ENCODE peak calls at places on chromosomes 11 and 22, in four cellular contexts. One of them, this sample, is unnamed. For H3K36me3, the result is how much of the 10 kb centered on the place peaks cover.

GRCh38 chr11:86508604-86509471 is 134.2 kb downstream of the CCDC81 start:
- DNase-seq in left lung: no peak
- DNase-seq in lower lobe of right lung: no peak
- DNase-seq in OCI-LY7: no peak
- DNase-seq in this sample: no peak

GRCh38 chr22:19607198-19608113 is 83.2 kb upstream of the CLDN5 start:
- DNase-seq in left lung: no peak
- DNase-seq in lower lobe of right lung: no peak
- DNase-seq in OCI-LY7: peak
- DNase-seq in this sample: peak

GRCh38 chr11:47154738-47155570 is 21.7 kb downstream of the ARFGAP2 start:
- DNase-seq in left lung: no peak
- DNase-seq in lower lobe of right lung: no peak
- DNase-seq in OCI-LY7: peak
- DNase-seq in this sample: no peak

GRCh38 chr11:105344938-105345337 is 205.4 kb upstream of the CARD18 start:
- DNase-seq in left lung: no peak
- DNase-seq in lower lobe of right lung: no peak
- DNase-seq in OCI-LY7: no peak
- DNase-seq in this sample: no peak

GRCh38 chr11:115349427-115349826 is 154.8 kb downstream of the CADM1 start:
- DNase-seq in left lung: no peak
- DNase-seq in lower lobe of right lung: no peak
- DNase-seq in OCI-LY7: no peak
- DNase-seq in this sample: no peak

GRCh38 chr11:57131080-57131790 is 50.5 kb upstream of the LRRC55 start:
- DNase-seq in left lung: no peak
- DNase-seq in lower lobe of right lung: no peak
- DNase-seq in OCI-LY7: no peak
- DNase-seq in this sample: no peak

GRCh38 chr11:45933131-45933821 is 10.8 kb downstream of the LARGE2 start:
- DNase-seq in left lung: peak
- DNase-seq in lower lobe of right lung: no peak
- DNase-seq in OCI-LY7: peak
- DNase-seq in this sample: peak

GRCh38 chr11:35641206-35641885 is 21.2 kb upstream of the TRIM44 start:
- DNase-seq in left lung: no peak
- DNase-seq in lower lobe of right lung: no peak
- DNase-seq in OCI-LY7: no peak
- DNase-seq in this sample: no peak

GRCh38 chr11:12717851-12718291 is 43.6 kb downstream of the TEAD1 start:
- DNase-seq in left lung: no peak
- DNase-seq in lower lobe of right lung: no peak
- DNase-seq in OCI-LY7: peak
- DNase-seq in this sample: no peak

GRCh38 chr11:80083561-80083960 is 642.7 kb upstream of the TENM4 start:
- DNase-seq in left lung: no peak
- DNase-seq in lower lobe of right lung: no peak
- DNase-seq in OCI-LY7: no peak
- DNase-seq in this sample: no peak

GRCh38 chr11:129861702-129862107 is 33.7 kb downstream of the NFRKB start:
- DNase-seq in left lung: no peak
- DNase-seq in lower lobe of right lung: peak
- DNase-seq in OCI-LY7: no peak
- DNase-seq in this sample: peak

GRCh38 chr11:69240332-69241074 is 53.5 kb upstream of the MYEOV start:
- DNase-seq in left lung: no peak
- DNase-seq in lower lobe of right lung: no peak
- DNase-seq in OCI-LY7: no peak
- DNase-seq in this sample: no peak

GRCh38 chr22:16932577-16932976 is 75.4 kb downstream of the GAB4 start:
- DNase-seq in left lung: no peak
- DNase-seq in lower lobe of right lung: no peak
- DNase-seq in OCI-LY7: no peak
- DNase-seq in this sample: no peak

GRCh38 chr11:46367244-46367915 is 14.1 kb upstream of the MDK start:
- DNase-seq in left lung: peak
- DNase-seq in lower lobe of right lung: peak
- DNase-seq in OCI-LY7: peak
- DNase-seq in this sample: peak

GRCh38 chr22:39907035-39907434 is 6.2 kb downstream of the GRAP2 start:
- DNase-seq in left lung: no peak
- DNase-seq in lower lobe of right lung: no peak
- DNase-seq in OCI-LY7: no peak
- DNase-seq in this sample: no peak

GRCh38 chr11:116461789-116462188 is 311.0 kb downstream of the BUD13 start:
- DNase-seq in left lung: no peak
- DNase-seq in lower lobe of right lung: no peak
- DNase-seq in OCI-LY7: no peak
- DNase-seq in this sample: no peak

GRCh38 chr11:115238086-115238485 is 266.1 kb downstream of the CADM1 start:
- DNase-seq in left lung: no peak
- DNase-seq in lower lobe of right lung: no peak
- DNase-seq in OCI-LY7: no peak
- DNase-seq in this sample: no peak

GRCh38 chr11:117300301-117300700 is 9.2 kb downstream of the BACE1-AS start:
- DNase-seq in left lung: no peak
- DNase-seq in lower lobe of right lung: no peak
- DNase-seq in OCI-LY7: no peak
- DNase-seq in this sample: peak

GRCh38 chr11:130890039-130890745 is 26.1 kb downstream of the SNX19 start:
- DNase-seq in left lung: no peak
- DNase-seq in lower lobe of right lung: no peak
- DNase-seq in OCI-LY7: no peak
- DNase-seq in this sample: no peak

GRCh38 chr11:130891326-130891725 is 25.0 kb downstream of the SNX19 start:
- DNase-seq in left lung: no peak
- DNase-seq in lower lobe of right lung: no peak
- DNase-seq in OCI-LY7: no peak
- DNase-seq in this sample: no peak

GRCh38 chr11:130886704-130887103 is 29.6 kb downstream of the SNX19 start:
- DNase-seq in left lung: no peak
- DNase-seq in lower lobe of right lung: no peak
- DNase-seq in OCI-LY7: no peak
- DNase-seq in this sample: no peak

GRCh38 chr11:130892847-130893246 is 23.4 kb downstream of the SNX19 start:
- DNase-seq in left lung: no peak
- DNase-seq in lower lobe of right lung: no peak
- DNase-seq in OCI-LY7: no peak
- DNase-seq in this sample: no peak

GRCh38 chr11:130888790-130889189 is 27.5 kb downstream of the SNX19 start:
- DNase-seq in left lung: no peak
- DNase-seq in lower lobe of right lung: no peak
- DNase-seq in OCI-LY7: no peak
- DNase-seq in this sample: no peak
- H3K36me3 ChIP-seq in left lung: half or more
- H3K36me3 ChIP-seq in lower lobe of right lung: half or more
- H3K36me3 ChIP-seq in OCI-LY7: half or more
- H3K36me3 ChIP-seq in this sample: under half

GRCh38 chr22:37484115-37485005 is 1.8 kb downstream of the MFNG start:
- DNase-seq in left lung: peak
- DNase-seq in lower lobe of right lung: peak
- DNase-seq in OCI-LY7: peak
- DNase-seq in this sample: peak
- H3K4me3 ChIP-seq in left lung: peak
- H3K4me3 ChIP-seq in lower lobe of right lung: peak
- H3K4me3 ChIP-seq in OCI-LY7: peak
- H3K4me3 ChIP-seq in this sample: peak

GRCh38 chr11:3615998-3616397 is 25.8 kb downstream of the ART5 start:
- DNase-seq in left lung: no peak
- DNase-seq in lower lobe of right lung: no peak
- DNase-seq in OCI-LY7: no peak
- DNase-seq in this sample: peak
- H3K36me3 ChIP-seq in left lung: under half
- H3K36me3 ChIP-seq in lower lobe of right lung: under half
- H3K36me3 ChIP-seq in OCI-LY7: under half
- H3K36me3 ChIP-seq in this sample: under half

GRCh38 chr22:42960146-42960509 is 54.8 kb downstream of the PACSIN2 start:
- DNase-seq in left lung: no peak
- DNase-seq in lower lobe of right lung: no peak
- DNase-seq in OCI-LY7: no peak
- DNase-seq in this sample: no peak

GRCh38 chr22:42957958-42958357 is 57.0 kb downstream of the PACSIN2 start:
- DNase-seq in left lung: no peak
- DNase-seq in lower lobe of right lung: no peak
- DNase-seq in OCI-LY7: no peak
- DNase-seq in this sample: no peak

GRCh38 chr22:42957544-42957943 is 57.4 kb downstream of the PACSIN2 start:
- DNase-seq in left lung: no peak
- DNase-seq in lower lobe of right lung: no peak
- DNase-seq in OCI-LY7: no peak
- DNase-seq in this sample: no peak

GRCh38 chr22:42959472-42960145 is 55.3 kb downstream of the PACSIN2 start:
- DNase-seq in left lung: no peak
- DNase-seq in lower lobe of right lung: no peak
- DNase-seq in OCI-LY7: no peak
- DNase-seq in this sample: no peak

GRCh38 chr22:42958937-42959336 is 56.0 kb downstream of the PACSIN2 start:
- DNase-seq in left lung: no peak
- DNase-seq in lower lobe of right lung: no peak
- DNase-seq in OCI-LY7: no peak
- DNase-seq in this sample: no peak
- H3K4me3 ChIP-seq in left lung: peak
- H3K4me3 ChIP-seq in lower lobe of right lung: peak
- H3K4me3 ChIP-seq in OCI-LY7: no peak
- H3K4me3 ChIP-seq in this sample: peak

DNA sequence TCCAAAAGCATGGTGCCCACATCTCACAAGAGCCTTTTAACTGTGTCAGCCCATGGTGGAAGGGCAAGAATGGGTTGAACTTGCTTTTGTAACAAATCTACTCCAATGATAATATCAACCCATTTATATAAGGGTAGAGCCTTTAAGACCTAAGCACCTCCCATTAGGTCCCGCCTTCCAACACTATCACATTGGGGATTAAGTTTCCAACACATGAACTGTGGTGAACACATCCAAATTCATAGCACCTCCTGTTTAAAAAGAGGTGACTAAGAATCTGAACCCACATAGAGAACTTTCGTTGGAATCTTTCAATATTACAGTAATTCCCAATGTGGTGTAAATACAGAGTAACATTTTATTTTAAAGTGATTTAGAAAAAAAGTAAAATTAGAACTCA is 9.2 kb upstream of the CNTF start:
- DNase-seq in left lung: no peak
- DNase-seq in lower lobe of right lung: no peak
- DNase-seq in OCI-LY7: no peak
- DNase-seq in this sample: no peak
- H3K36me3 ChIP-seq in left lung: half or more
- H3K36me3 ChIP-seq in lower lobe of right lung: half or more
- H3K36me3 ChIP-seq in OCI-LY7: half or more
- H3K36me3 ChIP-seq in this sample: half or more

DNA sequence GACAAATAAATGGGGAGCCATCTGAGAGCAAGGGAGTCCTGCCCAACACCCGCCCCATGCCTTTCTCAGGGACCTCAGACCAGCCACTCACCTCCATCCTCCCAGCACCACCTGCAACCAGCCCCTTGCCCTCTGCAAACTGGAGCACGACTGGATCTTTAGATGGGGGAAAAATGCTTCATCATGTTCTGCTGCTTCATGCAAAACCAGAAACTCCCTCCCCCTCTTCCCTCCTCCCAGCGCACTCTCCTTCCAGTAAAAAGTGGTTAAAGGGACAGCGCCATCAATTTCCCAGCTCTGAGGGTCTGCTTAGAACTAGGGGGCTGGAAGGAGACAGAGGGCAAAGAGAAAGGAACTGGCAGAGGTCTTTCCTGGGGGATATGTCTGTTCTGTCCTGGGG is 2.1 kb upstream of the NEFH start:
- DNase-seq in left lung: no peak
- DNase-seq in lower lobe of right lung: no peak
- DNase-seq in OCI-LY7: no peak
- DNase-seq in this sample: no peak
- H3K4me3 ChIP-seq in left lung: no peak
- H3K4me3 ChIP-seq in lower lobe of right lung: no peak
- H3K4me3 ChIP-seq in OCI-LY7: no peak
- H3K4me3 ChIP-seq in this sample: no peak

GRCh38 chr22:37462426-37462825 is 23.8 kb downstream of the MFNG start:
- DNase-seq in left lung: peak
- DNase-seq in lower lobe of right lung: no peak
- DNase-seq in OCI-LY7: no peak
- DNase-seq in this sample: no peak

GRCh38 chr22:37464181-37464580 is 22.0 kb downstream of the MFNG start:
- DNase-seq in left lung: peak
- DNase-seq in lower lobe of right lung: no peak
- DNase-seq in OCI-LY7: peak
- DNase-seq in this sample: no peak

GRCh38 chr22:37462983-37463382 is 23.2 kb downstream of the MFNG start:
- DNase-seq in left lung: no peak
- DNase-seq in lower lobe of right lung: no peak
- DNase-seq in OCI-LY7: no peak
- DNase-seq in this sample: no peak

GRCh38 chr22:37467556-37467955 is 18.6 kb downstream of the MFNG start:
- DNase-seq in left lung: peak
- DNase-seq in lower lobe of right lung: no peak
- DNase-seq in OCI-LY7: no peak
- DNase-seq in this sample: no peak

GRCh38 chr22:37465721-37466120 is 20.5 kb downstream of the MFNG start:
- DNase-seq in left lung: peak
- DNase-seq in lower lobe of right lung: no peak
- DNase-seq in OCI-LY7: no peak
- DNase-seq in this sample: no peak
- H3K36me3 ChIP-seq in left lung: under half
- H3K36me3 ChIP-seq in lower lobe of right lung: under half
- H3K36me3 ChIP-seq in OCI-LY7: half or more
- H3K36me3 ChIP-seq in this sample: under half

This sample was measured in upper lobe of right lung.